ENCODE peak calls at places on chromosome 19, in five cellular contexts. A is cardiac muscle cell; R is foreskin keratinocyte; S is CD4-positive, alpha-beta memory T cell; D is tibial nerve. L is an unnamed sample. For H3K4me1, the result is how much of the 10 kb centered on the place peaks cover.

GRCh38 chr19:44430956-44431355 is 17.3 kb downstream of the ZNF229 start:
- DNase-seq in R (peak), S (no peak), A (no peak), D (no peak), L (no peak)

GRCh38 chr19:1491114-1491848 is at the start of gene REEP6:
- DNase-seq in A (no peak), R (no peak), S (no peak), D (no peak), L (no peak)

GRCh38 chr19:30780032-30780431 is 407.8 kb downstream of the ZNF536 start:
- DNase-seq in S (no peak), R (no peak), A (no peak), D (no peak), L (no peak)

GRCh38 chr19:32361574-32362317 is 16.3 kb downstream of the ZNF507 start:
- DNase-seq in S (no peak), D (no peak), R (no peak), A (no peak), L (no peak)

GRCh38 chr19:18304496-18305312 is 18.2 kb downstream of the LSM4 start:
- DNase-seq in D (peak), S (peak), R (peak), A (peak), L (peak)

GRCh38 chr19:38667552-38668205 is 20.2 kb downstream of the ACTN4 start:
- DNase-seq in R (no peak), A (no peak), S (no peak), D (no peak), L (peak)

GRCh38 chr19:14150041-14150769 is 13.8 kb upstream of the ASF1B start:
- DNase-seq in A (no peak), S (no peak), R (no peak), D (no peak), L (no peak)

GRCh38 chr19:3061214-3062161 is 807 bp downstream of the TLE5 start:
- DNase-seq in S (peak), A (peak), D (no peak), R (no peak), L (peak)

GRCh38 chr19:39194832-39195542 is 1.8 kb upstream of the NCCRP1 start:
- DNase-seq in R (no peak), A (no peak), D (no peak), S (no peak), L (no peak)

GRCh38 chr19:8259922-8260247 is 48.3 kb downstream of the CD320 start:
- DNase-seq in S (no peak), R (no peak), D (no peak), A (no peak), L (peak)

GRCh38 chr19:3006075-3006767 is 22.9 kb downstream of the TLE2 start:
- DNase-seq in D (no peak), A (no peak), S (no peak), R (no peak), L (no peak)

GRCh38 chr19:8373867-8374813 is 10.2 kb downstream of the ANGPTL4 start:
- DNase-seq in A (peak), R (no peak), D (peak), S (no peak), L (no peak)

GRCh38 chr19:47779524-47780214 is 1.2 kb downstream of the SELENOW start:
- DNase-seq in A (no peak), D (peak), S (no peak), R (no peak), L (no peak)

GRCh38 chr19:32661318-32661717 is 13.7 kb downstream of the ANKRD27 start:
- DNase-seq in A (no peak), R (no peak), S (no peak), D (no peak), L (no peak)

GRCh38 chr19:51788936-51789795 is 5.8 kb upstream of the FPR3 start:
- DNase-seq in R (peak), A (peak), S (no peak), D (no peak), L (no peak)

DNA sequence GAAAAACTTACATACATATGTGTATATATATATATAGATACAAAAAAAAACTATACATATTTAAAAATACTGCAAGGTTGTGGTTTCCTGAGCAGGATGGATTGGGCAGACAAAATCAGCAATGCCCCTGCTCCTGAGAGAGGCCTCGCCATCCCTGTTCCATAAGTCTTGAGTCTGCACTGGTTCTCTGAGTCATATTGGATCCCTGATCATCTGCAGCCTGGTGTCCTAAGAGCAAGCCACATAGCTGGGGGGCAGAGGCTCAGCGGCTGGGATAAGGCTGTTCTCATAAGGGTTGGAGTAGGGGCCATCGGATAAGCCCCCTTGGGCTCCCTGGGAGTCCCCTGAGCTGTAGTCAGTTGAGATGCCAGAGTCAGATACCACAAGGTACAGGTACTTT is 3.3 kb downstream of the SWSAP1 start:
- DNase-seq in D (no peak), R (no peak), A (no peak), S (no peak), L (no peak)
- H3K4me1 ChIP-seq in D (half or more), R (under half), A (under half), S (half or more), L (under half)

GRCh38 chr19:35746556-35746955 is 1.1 kb downstream of the PSENEN start:
- DNase-seq in S (no peak), R (no peak), D (no peak), A (no peak), L (no peak)
- H3K4me1 ChIP-seq in S (half or more), R (under half), D (half or more), A (under half), L (under half)

GRCh38 chr19:46731584-46731983 is 14.3 kb upstream of the FKRP start:
- DNase-seq in D (no peak), S (no peak), A (peak), R (no peak), L (no peak)

GRCh38 chr19:46732966-46733692 is 12.7 kb upstream of the FKRP start:
- DNase-seq in A (no peak), S (no peak), D (no peak), R (no peak), L (no peak)

GRCh38 chr19:46733693-46734240 is 12.1 kb upstream of the FKRP start:
- DNase-seq in S (no peak), A (no peak), D (no peak), R (no peak), L (no peak)

GRCh38 chr19:46731007-46731501 is 14.1 kb upstream of the PRKD2 start:
- DNase-seq in D (no peak), R (peak), S (no peak), A (peak), L (no peak)

DNA sequence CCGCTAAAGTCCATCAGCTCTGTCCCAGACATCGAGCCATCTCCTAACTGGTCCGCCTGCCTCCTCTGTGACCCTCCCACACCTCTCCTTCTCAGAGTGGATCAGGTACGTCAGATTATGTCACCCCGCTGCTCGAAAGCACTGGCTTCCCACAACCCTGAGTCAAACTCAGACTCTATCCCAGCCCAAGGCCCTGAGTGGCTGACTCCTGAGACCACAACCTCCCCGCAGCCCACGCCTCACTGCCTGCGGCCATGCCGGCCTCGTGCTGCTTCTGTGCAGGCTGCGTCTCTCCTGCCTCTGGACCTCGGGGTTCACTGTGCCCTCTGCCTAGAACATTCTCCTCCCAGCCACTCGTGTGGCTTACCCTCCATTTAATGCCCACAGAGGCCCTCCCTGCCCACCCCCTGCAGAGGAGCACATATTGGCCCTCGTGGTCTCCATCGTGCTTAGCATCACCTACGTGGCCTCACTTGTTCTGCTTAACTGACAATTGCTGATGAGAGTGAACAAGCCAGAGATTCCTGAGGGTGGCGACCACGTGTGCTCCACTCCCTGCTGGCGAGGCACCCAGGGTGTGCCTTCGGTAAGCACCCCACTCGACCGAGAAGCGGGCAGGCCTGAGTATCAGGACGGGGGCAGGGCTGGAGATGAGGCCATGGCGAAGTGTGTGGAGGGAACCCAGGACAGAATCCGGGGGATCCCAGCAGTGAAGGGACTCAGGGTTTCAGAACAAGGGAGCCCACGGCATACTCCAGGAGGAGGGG is 13.5 kb upstream of the FKRP start:
- DNase-seq in S (no peak), A (no peak), D (no peak), R (no peak), L (no peak)
- H3K4me1 ChIP-seq in S (under half), A (under half), D (half or more), R (under half), L (under half)

GRCh38 chr19:13033819-13034611 is 38.7 kb downstream of the NFIX start:
- DNase-seq in D (peak), R (no peak), A (peak), S (no peak), L (no peak)
- H3K4me1 ChIP-seq in D (half or more), R (under half), A (under half), S (under half), L (under half)

L was measured in kidney.